ENCODE peak calls at places on chromosomes 13 and 19, in seven cellular contexts. W, Y, Z, T, K, O and R are unnamed samples.
A peak's percentile ranks its signal among the peaks of the same experiment; 100 is the strongest.

GRCh38 chr19:50433201-50434180 is 799 bp downstream of the MYBPC2 start:
- DNase-seq in Y (no peak), K (no peak), Z (no peak), T (no peak), W (no peak), O (no peak), R (no peak)

GRCh38 chr19:29211562-29212416 is 1.2 kb downstream of the UQCRFS1 start:
- DNase-seq in Z (peak; percentile 10), Y (peak; percentile 60), T (no peak), W (no peak), O (peak; percentile 26), K (no peak), R (no peak)

GRCh38 chr19:993831-994393 is 6.3 kb upstream of the GRIN3B start:
- DNase-seq in K (no peak), T (no peak), O (no peak), W (no peak), Y (no peak), Z (no peak), R (no peak)

GRCh38 chr13:44051923-44052322 is 172.2 kb downstream of the LACC1 start:
- DNase-seq in Z (no peak), Y (peak; percentile 5), W (no peak), K (no peak), O (no peak), T (no peak), R (no peak)

GRCh38 chr13:67366533-67366932 is 136.4 kb upstream of the PCDH9 start:
- DNase-seq in W (no peak), Y (no peak), T (no peak), K (no peak), Z (no peak), O (no peak), R (no peak)

GRCh38 chr13:27792393-27793218 is at the start of gene GSX1:
- DNase-seq in O (peak; percentile 67), K (no peak), Y (peak; percentile 13), Z (no peak), W (no peak), T (peak; percentile 38), R (no peak)

GRCh38 chr19:13597625-13598024 is 91.3 kb upstream of the CACNA1A start:
- DNase-seq in Z (peak; percentile 30), K (peak; percentile 26), W (peak; percentile 85), Y (peak; percentile 71), O (peak; percentile 51), T (no peak), R (peak; percentile 91)

GRCh38 chr19:58569191-58569942 is 3.8 kb downstream of the MZF1 start:
- DNase-seq in O (no peak), K (no peak), Z (no peak), W (no peak), Y (no peak), T (no peak), R (no peak)

GRCh38 chr13:106490887-106491321 is 44.6 kb downstream of the EFNB2 start:
- DNase-seq in Z (no peak), T (no peak), K (no peak), O (no peak), W (no peak), Y (no peak), R (no peak)